ENCODE peak calls at places on chromosome 10, in four cellular contexts. One of them, this sample, is unnamed.

GRCh38 chr10:71920540-71921318 is 43.5 kb upstream of the CHST3 start:
- DNase-seq in non-pigmented ciliary epithelial cell: no peak
- DNase-seq in stimulated activated CD4-positive, alpha-beta T cell treated with anti-CD3 and anti-CD28 coated beads, Interleukin-1b, Interleukin-23, amount 100 ng/mL, for 48 hours: no peak
- DNase-seq in ascending aorta: no peak
- DNase-seq in this sample: no peak

GRCh38 chr10:84237199-84238051 is 3.9 kb downstream of the LRIT1 start:
- DNase-seq in non-pigmented ciliary epithelial cell: no peak
- DNase-seq in ascending aorta: no peak
- DNase-seq in stimulated activated CD4-positive, alpha-beta T cell treated with anti-CD3 and anti-CD28 coated beads, Interleukin-1b, Interleukin-23, amount 100 ng/mL, for 48 hours: no peak
- DNase-seq in this sample: peak

GRCh38 chr10:5654218-5654755 is 12.1 kb downstream of the ASB13 start:
- DNase-seq in stimulated activated CD4-positive, alpha-beta T cell treated with anti-CD3 and anti-CD28 coated beads, Interleukin-1b, Interleukin-23, amount 100 ng/mL, for 48 hours: no peak
- DNase-seq in ascending aorta: no peak
- DNase-seq in non-pigmented ciliary epithelial cell: no peak
- DNase-seq in this sample: peak

GRCh38 chr10:58653139-58653538 is 140.5 kb downstream of the BICC1 start:
- DNase-seq in stimulated activated CD4-positive, alpha-beta T cell treated with anti-CD3 and anti-CD28 coated beads, Interleukin-1b, Interleukin-23, amount 100 ng/mL, for 48 hours: no peak
- DNase-seq in ascending aorta: no peak
- DNase-seq in non-pigmented ciliary epithelial cell: no peak
- DNase-seq in this sample: no peak

GRCh38 chr10:44978570-44979280 is at the start of gene DEPP1:
- DNase-seq in non-pigmented ciliary epithelial cell: no peak
- DNase-seq in ascending aorta: peak
- DNase-seq in stimulated activated CD4-positive, alpha-beta T cell treated with anti-CD3 and anti-CD28 coated beads, Interleukin-1b, Interleukin-23, amount 100 ng/mL, for 48 hours: peak
- DNase-seq in this sample: peak

GRCh38 chr10:34757933-34758332 is 57.2 kb downstream of the PARD3 start:
- DNase-seq in ascending aorta: no peak
- DNase-seq in stimulated activated CD4-positive, alpha-beta T cell treated with anti-CD3 and anti-CD28 coated beads, Interleukin-1b, Interleukin-23, amount 100 ng/mL, for 48 hours: no peak
- DNase-seq in non-pigmented ciliary epithelial cell: no peak
- DNase-seq in this sample: no peak

GRCh38 chr10:66928000-66928770 is 2.3 kb downstream of the LRRTM3 start:
- DNase-seq in non-pigmented ciliary epithelial cell: no peak
- DNase-seq in ascending aorta: no peak
- DNase-seq in stimulated activated CD4-positive, alpha-beta T cell treated with anti-CD3 and anti-CD28 coated beads, Interleukin-1b, Interleukin-23, amount 100 ng/mL, for 48 hours: no peak
- DNase-seq in this sample: peak

GRCh38 chr10:7444576-7445226 is 33.9 kb upstream of the SFMBT2 start:
- DNase-seq in non-pigmented ciliary epithelial cell: no peak
- DNase-seq in stimulated activated CD4-positive, alpha-beta T cell treated with anti-CD3 and anti-CD28 coated beads, Interleukin-1b, Interleukin-23, amount 100 ng/mL, for 48 hours: no peak
- DNase-seq in ascending aorta: no peak
- DNase-seq in this sample: no peak

GRCh38 chr10:49594594-49594993 is 15.5 kb upstream of the SLC18A3 start:
- DNase-seq in non-pigmented ciliary epithelial cell: no peak
- DNase-seq in ascending aorta: no peak
- DNase-seq in stimulated activated CD4-positive, alpha-beta T cell treated with anti-CD3 and anti-CD28 coated beads, Interleukin-1b, Interleukin-23, amount 100 ng/mL, for 48 hours: no peak
- DNase-seq in this sample: peak

This sample was measured in activated CD4-positive, alpha-beta T cell treated with anti-CD3 and anti-CD28 coated beads for 36 hours.